ENCODE peak calls at places on chromosomes 5 and 9, in ten cellular contexts. V, K, R, T, S, P, Y, F, B and C are unnamed samples.

GRCh38 chr9:79807966-79808365 is 236.2 kb downstream of the TLE4 start:
- DNase-seq in K (peak), R (no peak), P (no peak), V (no peak), F (no peak), T (no peak), B (no peak), S (no peak), Y (no peak), C (no peak)

GRCh38 chr9:125430161-125430485 is 168.5 kb downstream of the GAPVD1 start:
- DNase-seq in P (no peak), S (no peak), Y (no peak), R (no peak), T (no peak), F (no peak), B (no peak), V (no peak), K (no peak), C (no peak)

GRCh38 chr5:175733017-175733416 is 75.1 kb downstream of the HRH2 start:
- DNase-seq in B (no peak), Y (no peak), T (no peak), K (no peak), R (no peak), P (no peak), V (no peak), S (no peak), F (no peak), C (no peak)

GRCh38 chr5:40682431-40683017 is 2.8 kb downstream of the PTGER4 start:
- DNase-seq in R (no peak), T (no peak), K (no peak), Y (no peak), F (no peak), V (no peak), P (no peak), B (peak), S (no peak), C (no peak)

GRCh38 chr5:56461584-56461983 is 228.5 kb upstream of the ANKRD55 start:
- DNase-seq in P (no peak), Y (no peak), R (no peak), T (no peak), K (no peak), B (no peak), V (no peak), F (no peak), S (no peak), C (no peak)

GRCh38 chr5:104977530-104977929 is 1414.9 kb upstream of the NUDT12 start:
- DNase-seq in T (no peak), B (no peak), P (no peak), F (no peak), V (no peak), R (no peak), Y (no peak), K (no peak), S (no peak), C (no peak)

GRCh38 chr5:74471875-74472274 is 168.7 kb downstream of the ENC1 start:
- DNase-seq in F (no peak), S (no peak), P (no peak), K (peak), R (peak), Y (no peak), B (no peak), T (no peak), V (no peak), C (no peak)

GRCh38 chr9:78112004-78112403 is 80.4 kb upstream of the GNAQ start:
- DNase-seq in S (no peak), T (no peak), V (no peak), R (no peak), P (no peak), F (no peak), K (no peak), B (no peak), Y (no peak), C (no peak)

GRCh38 chr5:180611140-180611850 is 20.0 kb upstream of the SCGB3A1 start:
- DNase-seq in V (no peak), Y (no peak), S (peak), B (no peak), R (peak), F (no peak), T (no peak), P (no peak), K (no peak), C (no peak)

GRCh38 chr9:125805057-125805456 is 57.9 kb downstream of the PBX3 start:
- DNase-seq in F (no peak), P (peak), R (no peak), S (no peak), K (peak), V (peak), Y (no peak), B (no peak), T (peak), C (no peak)

GRCh38 chr5:37717613-37718431 is 122.0 kb downstream of the GDNF start:
- DNase-seq in Y (no peak), T (peak), B (no peak), R (peak), K (peak), F (no peak), V (peak), P (peak), S (no peak), C (peak)

GRCh38 chr9:133571491-133571890 is 37.0 kb downstream of the ADAMTSL2 start:
- DNase-seq in Y (no peak), B (no peak), S (no peak), P (no peak), T (no peak), F (no peak), K (no peak), R (no peak), V (no peak), C (no peak)

GRCh38 chr5:141826674-141827073 is 51.5 kb downstream of the PCDH1 start:
- DNase-seq in F (no peak), R (no peak), V (no peak), T (no peak), K (no peak), P (no peak), S (peak), Y (no peak), B (no peak), C (no peak)

GRCh38 chr5:143554918-143555477 is 151.5 kb upstream of the NR3C1 start:
- DNase-seq in K (peak), Y (no peak), S (no peak), B (no peak), V (no peak), T (no peak), R (peak), F (no peak), P (no peak), C (no peak)

GRCh38 chr9:31153250-31153840 is 1231.1 kb upstream of the ACO1 start:
- DNase-seq in V (no peak), Y (no peak), P (peak), F (no peak), R (no peak), S (no peak), B (no peak), T (no peak), K (no peak), C (no peak)

GRCh38 chr5:132372122-132372521 is 2.6 kb downstream of the SLC22A5 start:
- DNase-seq in F (no peak), R (no peak), T (peak), P (no peak), S (no peak), K (no peak), B (no peak), Y (no peak), V (no peak), C (no peak)

GRCh38 chr9:104923740-104924139 is 4.2 kb downstream of the ABCA1 start:
- DNase-seq in R (no peak), V (no peak), S (no peak), F (no peak), T (peak), Y (no peak), K (no peak), P (no peak), B (no peak), C (peak)

GRCh38 chr5:153463806-153464205 is 26.7 kb upstream of the GRIA1 start:
- DNase-seq in V (no peak), K (peak), S (no peak), B (no peak), R (no peak), Y (no peak), P (peak), F (no peak), T (peak), C (peak)

GRCh38 chr5:41465493-41466171 is 44.8 kb downstream of the PLCXD3 start:
- DNase-seq in F (no peak), K (peak), B (no peak), T (no peak), Y (no peak), P (peak), S (no peak), R (no peak), V (no peak), C (no peak)

GRCh38 chr5:170408189-170408588 is 19.0 kb upstream of the KCNMB1 start:
- DNase-seq in T (no peak), S (peak), F (no peak), V (no peak), B (no peak), K (no peak), R (peak), Y (no peak), P (no peak), C (no peak)

GRCh38 chr9:79209012-79209411 is 362.8 kb upstream of the TLE4 start:
- DNase-seq in K (no peak), T (no peak), S (peak), R (no peak), F (no peak), P (no peak), B (no peak), Y (no peak), V (no peak), C (no peak)

GRCh38 chr5:56299212-56299611 is 66.1 kb upstream of the ANKRD55 start:
- DNase-seq in P (no peak), Y (peak), S (no peak), R (no peak), V (no peak), T (no peak), B (no peak), K (no peak), F (no peak), C (no peak)

GRCh38 chr5:93789173-93790070 is 48.0 kb upstream of the POU5F2 start:
- DNase-seq in P (peak), F (no peak), Y (no peak), V (no peak), T (peak), R (peak), K (peak), S (no peak), B (no peak), C (peak)

GRCh38 chr9:88106492-88106891 is 31.8 kb downstream of the SPATA31C2 start:
- DNase-seq in F (peak), B (peak), V (peak), R (peak), P (peak), Y (no peak), K (peak), S (no peak), T (peak), C (no peak)

GRCh38 chr5:171872666-171873065 is 87.0 kb downstream of the SMIM23 start:
- DNase-seq in T (no peak), B (no peak), R (no peak), S (no peak), Y (no peak), K (no peak), P (no peak), F (no peak), V (no peak), C (no peak)

GRCh38 chr9:99419099-99419498 is 197.0 kb downstream of the SEC61B start:
- DNase-seq in S (no peak), R (no peak), T (no peak), Y (no peak), V (no peak), P (peak), K (no peak), F (no peak), B (no peak), C (no peak)

GRCh38 chr5:142549834-142550233 is 136.1 kb downstream of the FGF1 start:
- DNase-seq in P (no peak), S (no peak), V (no peak), R (no peak), Y (no peak), B (no peak), K (no peak), T (peak), F (no peak), C (no peak)

GRCh38 chr5:92581249-92581648 is 999.8 kb downstream of the NR2F1-AS1 start:
- DNase-seq in P (peak), R (peak), F (no peak), B (no peak), V (no peak), Y (no peak), K (no peak), S (no peak), T (no peak), C (no peak)

GRCh38 chr5:149414405-149415244 is 35.5 kb upstream of the IL17B start:
- DNase-seq in S (no peak), F (no peak), V (no peak), K (no peak), Y (peak), P (peak), B (no peak), R (peak), T (peak), C (peak)

GRCh38 chr9:112041536-112042243 is 133.4 kb downstream of the SUSD1 start:
- DNase-seq in K (peak), V (no peak), B (peak), F (peak), Y (no peak), T (peak), S (peak), R (peak), P (peak), C (peak)

GRCh38 chr5:116145416-116145815 is 60.6 kb downstream of the COMMD10 start:
- DNase-seq in B (peak), R (no peak), K (no peak), V (no peak), T (no peak), S (no peak), P (no peak), F (no peak), Y (no peak), C (no peak)